ENCODE peak calls at places on chromosome 6, in six cellular contexts. One of them, this sample, is unnamed. For H3K4me1, the result is how much of the 10 kb centered on the place peaks cover.

GRCh38 chr6:113184291-113184690 is 672.9 kb upstream of the MARCKS start:
- DNase-seq in fibroblast of lung: peak
- DNase-seq in CD4-positive, CD25-positive, alpha-beta regulatory T cell: no peak
- DNase-seq in colonic mucosa: no peak
- DNase-seq in lower lobe of right lung: no peak
- DNase-seq in CD8-positive, alpha-beta memory T cell: no peak
- DNase-seq in this sample: no peak

GRCh38 chr6:134295953-134296553 is 21.9 kb downstream of the SGK1 start:
- DNase-seq in CD8-positive, alpha-beta memory T cell: no peak
- DNase-seq in CD4-positive, CD25-positive, alpha-beta regulatory T cell: no peak
- DNase-seq in lower lobe of right lung: no peak
- DNase-seq in fibroblast of lung: peak
- DNase-seq in colonic mucosa: peak
- DNase-seq in this sample: no peak

GRCh38 chr6:112237644-112238043 is 16.7 kb downstream of the LAMA4 start:
- DNase-seq in colonic mucosa: peak
- DNase-seq in CD8-positive, alpha-beta memory T cell: no peak
- DNase-seq in lower lobe of right lung: no peak
- DNase-seq in fibroblast of lung: peak
- DNase-seq in CD4-positive, CD25-positive, alpha-beta regulatory T cell: no peak
- DNase-seq in this sample: no peak

GRCh38 chr6:157530724-157531168 is 149.8 kb downstream of the ZDHHC14 start:
- DNase-seq in fibroblast of lung: no peak
- DNase-seq in CD4-positive, CD25-positive, alpha-beta regulatory T cell: no peak
- DNase-seq in CD8-positive, alpha-beta memory T cell: no peak
- DNase-seq in lower lobe of right lung: no peak
- DNase-seq in colonic mucosa: no peak
- DNase-seq in this sample: no peak

GRCh38 chr6:99746261-99746895 is 139.7 kb downstream of the PRDM13 start:
- DNase-seq in fibroblast of lung: peak
- DNase-seq in colonic mucosa: peak
- DNase-seq in CD4-positive, CD25-positive, alpha-beta regulatory T cell: peak
- DNase-seq in lower lobe of right lung: no peak
- DNase-seq in CD8-positive, alpha-beta memory T cell: peak
- DNase-seq in this sample: peak

GRCh38 chr6:139855741-139856206 is 481.3 kb upstream of the CITED2 start:
- DNase-seq in CD8-positive, alpha-beta memory T cell: no peak
- DNase-seq in fibroblast of lung: no peak
- DNase-seq in CD4-positive, CD25-positive, alpha-beta regulatory T cell: no peak
- DNase-seq in lower lobe of right lung: no peak
- DNase-seq in colonic mucosa: no peak
- DNase-seq in this sample: no peak

GRCh38 chr6:28606424-28607391 is 81.0 kb downstream of the GPX5 start:
- DNase-seq in colonic mucosa: no peak
- DNase-seq in lower lobe of right lung: no peak
- DNase-seq in CD8-positive, alpha-beta memory T cell: no peak
- DNase-seq in fibroblast of lung: peak
- DNase-seq in CD4-positive, CD25-positive, alpha-beta regulatory T cell: peak
- DNase-seq in this sample: no peak

GRCh38 chr6:166658115-166658791 is 31.2 kb upstream of the RPS6KA2 start:
- DNase-seq in CD8-positive, alpha-beta memory T cell: no peak
- DNase-seq in CD4-positive, CD25-positive, alpha-beta regulatory T cell: no peak
- DNase-seq in lower lobe of right lung: no peak
- DNase-seq in fibroblast of lung: no peak
- DNase-seq in colonic mucosa: no peak
- DNase-seq in this sample: no peak

GRCh38 chr6:46175446-46175845 is 4.7 kb upstream of the ENPP5 start:
- DNase-seq in CD8-positive, alpha-beta memory T cell: peak
- DNase-seq in colonic mucosa: no peak
- DNase-seq in fibroblast of lung: no peak
- DNase-seq in CD4-positive, CD25-positive, alpha-beta regulatory T cell: peak
- DNase-seq in lower lobe of right lung: no peak
- DNase-seq in this sample: no peak

GRCh38 chr6:137389150-137389664 is 105.0 kb downstream of the OLIG3 start:
- DNase-seq in colonic mucosa: peak
- DNase-seq in fibroblast of lung: no peak
- DNase-seq in CD4-positive, CD25-positive, alpha-beta regulatory T cell: peak
- DNase-seq in lower lobe of right lung: no peak
- DNase-seq in CD8-positive, alpha-beta memory T cell: peak
- DNase-seq in this sample: peak

GRCh38 chr6:30463242-30463641 is 26.1 kb upstream of the HLA-E start:
- DNase-seq in fibroblast of lung: no peak
- DNase-seq in colonic mucosa: no peak
- DNase-seq in CD8-positive, alpha-beta memory T cell: no peak
- DNase-seq in lower lobe of right lung: no peak
- DNase-seq in CD4-positive, CD25-positive, alpha-beta regulatory T cell: no peak
- DNase-seq in this sample: no peak

GRCh38 chr6:123899745-123900144 is 96.1 kb downstream of the NKAIN2 start:
- DNase-seq in colonic mucosa: no peak
- DNase-seq in lower lobe of right lung: no peak
- DNase-seq in CD8-positive, alpha-beta memory T cell: no peak
- DNase-seq in fibroblast of lung: no peak
- DNase-seq in CD4-positive, CD25-positive, alpha-beta regulatory T cell: no peak
- DNase-seq in this sample: no peak

GRCh38 chr6:123904228-123904627 is 100.6 kb downstream of the NKAIN2 start:
- DNase-seq in CD8-positive, alpha-beta memory T cell: no peak
- DNase-seq in lower lobe of right lung: no peak
- DNase-seq in colonic mucosa: no peak
- DNase-seq in fibroblast of lung: no peak
- DNase-seq in CD4-positive, CD25-positive, alpha-beta regulatory T cell: no peak
- DNase-seq in this sample: no peak

GRCh38 chr6:123898669-123899068 is 95.0 kb downstream of the NKAIN2 start:
- DNase-seq in CD4-positive, CD25-positive, alpha-beta regulatory T cell: no peak
- DNase-seq in fibroblast of lung: no peak
- DNase-seq in CD8-positive, alpha-beta memory T cell: no peak
- DNase-seq in colonic mucosa: no peak
- DNase-seq in lower lobe of right lung: no peak
- DNase-seq in this sample: no peak

DNA sequence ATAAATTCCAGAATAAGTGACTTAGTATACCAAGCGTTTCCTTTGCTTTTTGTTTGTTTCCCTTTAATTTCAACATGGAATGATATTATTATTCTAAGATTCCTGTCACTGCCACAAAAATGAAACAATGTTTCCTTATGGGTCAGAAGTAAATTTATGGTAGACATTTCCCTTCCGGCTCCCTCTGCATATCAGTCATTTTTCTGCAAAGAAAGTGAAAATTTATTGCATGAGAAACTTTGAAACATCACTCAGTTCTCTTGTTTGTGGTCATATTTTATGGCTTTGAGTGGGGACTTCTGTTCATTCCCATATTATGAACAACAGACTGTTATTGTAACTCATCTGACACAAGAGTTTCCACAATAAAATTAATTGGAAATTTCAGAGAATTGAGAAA is 97.8 kb downstream of the NKAIN2 start:
- DNase-seq in colonic mucosa: no peak
- DNase-seq in lower lobe of right lung: no peak
- DNase-seq in fibroblast of lung: no peak
- DNase-seq in CD4-positive, CD25-positive, alpha-beta regulatory T cell: no peak
- DNase-seq in CD8-positive, alpha-beta memory T cell: no peak
- DNase-seq in this sample: no peak
- H3K4me1 ChIP-seq in colonic mucosa: under half
- H3K4me1 ChIP-seq in lower lobe of right lung: under half
- H3K4me1 ChIP-seq in fibroblast of lung: under half
- H3K4me1 ChIP-seq in CD4-positive, CD25-positive, alpha-beta regulatory T cell: under half
- H3K4me1 ChIP-seq in CD8-positive, alpha-beta memory T cell: under half
- H3K4me1 ChIP-seq in this sample: under half

DNA sequence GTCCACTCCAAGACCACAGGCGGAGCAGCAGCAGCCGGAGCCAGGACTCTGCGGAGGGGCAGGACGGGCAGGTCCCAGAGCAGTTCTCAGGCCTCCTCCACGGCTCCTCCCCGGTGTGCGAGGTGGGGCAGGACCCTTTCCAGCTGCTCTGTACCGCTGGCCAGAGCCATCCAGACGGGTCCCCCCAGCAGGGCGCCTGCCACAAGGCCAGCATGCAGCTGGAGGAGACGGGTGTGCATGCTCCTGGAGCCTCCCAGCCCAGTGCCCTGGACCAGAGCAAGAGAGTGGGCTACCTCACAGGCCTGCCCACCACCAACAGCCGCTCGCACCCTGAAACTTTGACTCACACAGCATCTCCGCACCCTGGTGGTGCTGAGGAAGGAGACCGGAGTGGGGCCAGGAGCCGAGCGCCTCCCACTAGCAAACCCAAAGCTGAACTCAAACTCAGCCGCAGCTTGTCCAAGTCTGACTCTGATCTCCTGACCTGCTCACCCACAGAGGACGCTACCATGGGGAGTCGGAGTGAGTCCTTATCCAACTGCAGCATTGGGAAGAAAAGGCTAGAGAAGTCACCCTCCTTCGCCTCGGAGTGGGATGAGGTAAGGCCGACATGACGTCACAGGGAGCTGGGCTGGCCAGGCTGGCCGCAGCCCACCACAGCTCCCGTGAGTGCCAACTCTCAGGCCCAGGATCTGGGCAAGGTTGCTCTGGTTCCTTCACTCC is 123.5 kb downstream of the TCP11 start:
- DNase-seq in CD8-positive, alpha-beta memory T cell: no peak
- DNase-seq in fibroblast of lung: peak
- DNase-seq in CD4-positive, CD25-positive, alpha-beta regulatory T cell: no peak
- DNase-seq in colonic mucosa: no peak
- DNase-seq in lower lobe of right lung: peak
- DNase-seq in this sample: no peak
- H3K4me1 ChIP-seq in CD8-positive, alpha-beta memory T cell: under half
- H3K4me1 ChIP-seq in fibroblast of lung: under half
- H3K4me1 ChIP-seq in CD4-positive, CD25-positive, alpha-beta regulatory T cell: under half
- H3K4me1 ChIP-seq in colonic mucosa: under half
- H3K4me1 ChIP-seq in lower lobe of right lung: half or more
- H3K4me1 ChIP-seq in this sample: under half

GRCh38 chr6:56691201-56691595 is 48.5 kb upstream of the DST start:
- DNase-seq in colonic mucosa: peak
- DNase-seq in CD4-positive, CD25-positive, alpha-beta regulatory T cell: no peak
- DNase-seq in fibroblast of lung: no peak
- DNase-seq in lower lobe of right lung: no peak
- DNase-seq in CD8-positive, alpha-beta memory T cell: no peak
- DNase-seq in this sample: no peak

GRCh38 chr6:56692586-56693245 is 50.0 kb upstream of the DST start:
- DNase-seq in fibroblast of lung: peak
- DNase-seq in CD4-positive, CD25-positive, alpha-beta regulatory T cell: no peak
- DNase-seq in lower lobe of right lung: no peak
- DNase-seq in colonic mucosa: no peak
- DNase-seq in CD8-positive, alpha-beta memory T cell: no peak
- DNase-seq in this sample: no peak

GRCh38 chr6:56695702-56696101 is 53.0 kb upstream of the DST start:
- DNase-seq in fibroblast of lung: peak
- DNase-seq in CD8-positive, alpha-beta memory T cell: no peak
- DNase-seq in lower lobe of right lung: no peak
- DNase-seq in colonic mucosa: no peak
- DNase-seq in CD4-positive, CD25-positive, alpha-beta regulatory T cell: no peak
- DNase-seq in this sample: no peak

GRCh38 chr6:56693246-56693607 is 50.5 kb upstream of the DST start:
- DNase-seq in CD4-positive, CD25-positive, alpha-beta regulatory T cell: no peak
- DNase-seq in lower lobe of right lung: peak
- DNase-seq in CD8-positive, alpha-beta memory T cell: no peak
- DNase-seq in fibroblast of lung: peak
- DNase-seq in colonic mucosa: peak
- DNase-seq in this sample: no peak

GRCh38 chr6:56693988-56694387 is 51.3 kb upstream of the DST start:
- DNase-seq in CD4-positive, CD25-positive, alpha-beta regulatory T cell: no peak
- DNase-seq in lower lobe of right lung: no peak
- DNase-seq in CD8-positive, alpha-beta memory T cell: no peak
- DNase-seq in fibroblast of lung: no peak
- DNase-seq in colonic mucosa: no peak
- DNase-seq in this sample: no peak
- H3K4me1 ChIP-seq in CD4-positive, CD25-positive, alpha-beta regulatory T cell: under half
- H3K4me1 ChIP-seq in lower lobe of right lung: under half
- H3K4me1 ChIP-seq in CD8-positive, alpha-beta memory T cell: under half
- H3K4me1 ChIP-seq in fibroblast of lung: under half
- H3K4me1 ChIP-seq in colonic mucosa: under half
- H3K4me1 ChIP-seq in this sample: under half

GRCh38 chr6:118317581-118318563 is 230.2 kb upstream of the PLN start:
- DNase-seq in CD8-positive, alpha-beta memory T cell: no peak
- DNase-seq in lower lobe of right lung: no peak
- DNase-seq in CD4-positive, CD25-positive, alpha-beta regulatory T cell: no peak
- DNase-seq in colonic mucosa: no peak
- DNase-seq in fibroblast of lung: peak
- DNase-seq in this sample: no peak

GRCh38 chr6:118309337-118310093 is 238.6 kb upstream of the PLN start:
- DNase-seq in CD8-positive, alpha-beta memory T cell: no peak
- DNase-seq in CD4-positive, CD25-positive, alpha-beta regulatory T cell: no peak
- DNase-seq in lower lobe of right lung: no peak
- DNase-seq in fibroblast of lung: no peak
- DNase-seq in colonic mucosa: no peak
- DNase-seq in this sample: no peak

GRCh38 chr6:118313208-118313607 is 234.9 kb upstream of the PLN start:
- DNase-seq in lower lobe of right lung: no peak
- DNase-seq in fibroblast of lung: peak
- DNase-seq in CD4-positive, CD25-positive, alpha-beta regulatory T cell: no peak
- DNase-seq in CD8-positive, alpha-beta memory T cell: no peak
- DNase-seq in colonic mucosa: no peak
- DNase-seq in this sample: no peak

GRCh38 chr6:118316796-118317384 is 231.2 kb upstream of the PLN start:
- DNase-seq in fibroblast of lung: no peak
- DNase-seq in lower lobe of right lung: no peak
- DNase-seq in colonic mucosa: no peak
- DNase-seq in CD8-positive, alpha-beta memory T cell: no peak
- DNase-seq in CD4-positive, CD25-positive, alpha-beta regulatory T cell: no peak
- DNase-seq in this sample: no peak

DNA sequence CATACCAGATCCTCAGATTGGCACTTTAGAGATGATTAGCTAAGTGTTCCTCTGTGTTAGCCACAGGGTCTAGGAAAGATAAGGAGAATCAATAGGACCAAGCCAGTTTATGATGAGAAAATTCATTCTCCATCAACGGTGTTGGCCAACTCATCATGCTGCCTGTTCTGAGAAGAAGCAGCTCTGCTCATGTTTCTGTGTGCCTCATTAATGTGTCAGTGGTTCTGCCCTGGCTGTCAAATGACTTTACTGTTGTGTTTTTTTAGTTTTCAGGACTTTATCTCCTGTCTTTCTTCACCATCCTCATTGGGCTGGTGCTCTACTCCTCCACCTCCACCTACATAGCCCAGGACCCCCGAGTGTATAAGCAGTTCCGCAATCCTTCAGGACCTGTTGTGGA is 234.3 kb upstream of the PLN start:
- DNase-seq in CD4-positive, CD25-positive, alpha-beta regulatory T cell: no peak
- DNase-seq in lower lobe of right lung: no peak
- DNase-seq in CD8-positive, alpha-beta memory T cell: no peak
- DNase-seq in fibroblast of lung: no peak
- DNase-seq in colonic mucosa: no peak
- DNase-seq in this sample: no peak
- H3K4me1 ChIP-seq in CD4-positive, CD25-positive, alpha-beta regulatory T cell: under half
- H3K4me1 ChIP-seq in lower lobe of right lung: under half
- H3K4me1 ChIP-seq in CD8-positive, alpha-beta memory T cell: under half
- H3K4me1 ChIP-seq in fibroblast of lung: under half
- H3K4me1 ChIP-seq in colonic mucosa: under half
- H3K4me1 ChIP-seq in this sample: under half

DNA sequence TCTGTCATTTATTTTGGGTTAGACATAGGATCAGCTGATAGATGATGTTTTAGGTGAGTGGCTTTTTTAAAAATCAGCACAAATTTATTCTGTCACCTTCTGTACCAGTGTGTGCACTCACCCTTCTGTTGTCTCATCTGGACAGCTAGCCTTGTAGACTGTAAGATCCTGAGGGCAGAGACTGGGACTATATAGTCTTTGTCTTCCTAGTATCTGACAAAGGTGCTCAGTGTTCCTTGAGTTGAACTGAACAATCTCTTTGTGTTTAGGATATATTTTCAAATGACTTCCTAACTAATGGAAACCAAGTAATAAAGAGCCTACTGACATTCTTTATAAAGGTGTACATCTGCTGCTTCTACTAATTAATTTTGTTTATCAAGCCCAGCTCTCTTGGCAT is 3.0 kb downstream of the DCBLD1 start:
- DNase-seq in lower lobe of right lung: no peak
- DNase-seq in fibroblast of lung: no peak
- DNase-seq in colonic mucosa: no peak
- DNase-seq in CD8-positive, alpha-beta memory T cell: no peak
- DNase-seq in CD4-positive, CD25-positive, alpha-beta regulatory T cell: no peak
- DNase-seq in this sample: no peak
- H3K4me1 ChIP-seq in lower lobe of right lung: under half
- H3K4me1 ChIP-seq in fibroblast of lung: under half
- H3K4me1 ChIP-seq in colonic mucosa: under half
- H3K4me1 ChIP-seq in CD8-positive, alpha-beta memory T cell: under half
- H3K4me1 ChIP-seq in CD4-positive, CD25-positive, alpha-beta regulatory T cell: under half
- H3K4me1 ChIP-seq in this sample: under half